ENCODE peak calls at places on chromosome 3, in six cellular contexts. One of them, this sample, is unnamed.

GRCh38 chr3:9902372-9903237 is at the start of gene IL17RE:
- DNase-seq in NCI-H460: no peak
- DNase-seq in stimulated activated CD4-positive, alpha-beta T cell treated with anti-CD3 and anti-CD28 coated beads, Interleukin-15, amount 100 ng/mL, for 1 hour: no peak
- DNase-seq in foreskin fibroblast: peak
- DNase-seq in NCI-H2107: no peak
- DNase-seq in cardiac muscle cell: no peak
- DNase-seq in this sample: no peak

GRCh38 chr3:139491027-139491700 is 14.8 kb upstream of the RBP2 start:
- DNase-seq in NCI-H460: no peak
- DNase-seq in stimulated activated CD4-positive, alpha-beta T cell treated with anti-CD3 and anti-CD28 coated beads, Interleukin-15, amount 100 ng/mL, for 1 hour: no peak
- DNase-seq in foreskin fibroblast: no peak
- DNase-seq in NCI-H2107: peak
- DNase-seq in cardiac muscle cell: no peak
- DNase-seq in this sample: no peak

GRCh38 chr3:50164056-50164455 is 8.9 kb downstream of the SEMA3F start:
- DNase-seq in NCI-H460: no peak
- DNase-seq in stimulated activated CD4-positive, alpha-beta T cell treated with anti-CD3 and anti-CD28 coated beads, Interleukin-15, amount 100 ng/mL, for 1 hour: no peak
- DNase-seq in foreskin fibroblast: peak
- DNase-seq in NCI-H2107: no peak
- DNase-seq in cardiac muscle cell: no peak
- DNase-seq in this sample: peak

GRCh38 chr3:185409957-185410356 is 47.0 kb downstream of the MAP3K13 start:
- DNase-seq in NCI-H460: no peak
- DNase-seq in stimulated activated CD4-positive, alpha-beta T cell treated with anti-CD3 and anti-CD28 coated beads, Interleukin-15, amount 100 ng/mL, for 1 hour: no peak
- DNase-seq in foreskin fibroblast: no peak
- DNase-seq in NCI-H2107: no peak
- DNase-seq in cardiac muscle cell: no peak
- DNase-seq in this sample: no peak

GRCh38 chr3:172268896-172269295 is 179.4 kb downstream of the GHSR start:
- DNase-seq in NCI-H460: no peak
- DNase-seq in stimulated activated CD4-positive, alpha-beta T cell treated with anti-CD3 and anti-CD28 coated beads, Interleukin-15, amount 100 ng/mL, for 1 hour: no peak
- DNase-seq in foreskin fibroblast: no peak
- DNase-seq in NCI-H2107: no peak
- DNase-seq in cardiac muscle cell: no peak
- DNase-seq in this sample: no peak

GRCh38 chr3:177781686-177782161 is 584.4 kb upstream of the TBL1XR1 start:
- DNase-seq in NCI-H460: no peak
- DNase-seq in stimulated activated CD4-positive, alpha-beta T cell treated with anti-CD3 and anti-CD28 coated beads, Interleukin-15, amount 100 ng/mL, for 1 hour: no peak
- DNase-seq in foreskin fibroblast: peak
- DNase-seq in NCI-H2107: no peak
- DNase-seq in cardiac muscle cell: peak
- DNase-seq in this sample: peak

GRCh38 chr3:55523471-55523870 is 36.4 kb upstream of the WNT5A start:
- DNase-seq in NCI-H460: no peak
- DNase-seq in stimulated activated CD4-positive, alpha-beta T cell treated with anti-CD3 and anti-CD28 coated beads, Interleukin-15, amount 100 ng/mL, for 1 hour: no peak
- DNase-seq in foreskin fibroblast: no peak
- DNase-seq in NCI-H2107: no peak
- DNase-seq in cardiac muscle cell: no peak
- DNase-seq in this sample: no peak

GRCh38 chr3:149600619-149601018 is 57.2 kb downstream of the WWTR1 start:
- DNase-seq in NCI-H460: no peak
- DNase-seq in stimulated activated CD4-positive, alpha-beta T cell treated with anti-CD3 and anti-CD28 coated beads, Interleukin-15, amount 100 ng/mL, for 1 hour: no peak
- DNase-seq in foreskin fibroblast: no peak
- DNase-seq in NCI-H2107: no peak
- DNase-seq in cardiac muscle cell: no peak
- DNase-seq in this sample: no peak

GRCh38 chr3:38565339-38566214 is 69.4 kb downstream of the EXOG start:
- DNase-seq in NCI-H460: no peak
- DNase-seq in stimulated activated CD4-positive, alpha-beta T cell treated with anti-CD3 and anti-CD28 coated beads, Interleukin-15, amount 100 ng/mL, for 1 hour: no peak
- DNase-seq in foreskin fibroblast: no peak
- DNase-seq in NCI-H2107: no peak
- DNase-seq in cardiac muscle cell: no peak
- DNase-seq in this sample: no peak

GRCh38 chr3:169661567-169662214 is 1.8 kb downstream of the MECOM start:
- DNase-seq in NCI-H460: no peak
- DNase-seq in stimulated activated CD4-positive, alpha-beta T cell treated with anti-CD3 and anti-CD28 coated beads, Interleukin-15, amount 100 ng/mL, for 1 hour: no peak
- DNase-seq in foreskin fibroblast: peak
- DNase-seq in NCI-H2107: peak
- DNase-seq in cardiac muscle cell: peak
- DNase-seq in this sample: no peak

GRCh38 chr3:46489875-46490274 is 7.9 kb upstream of the RTP3 start:
- DNase-seq in NCI-H460: no peak
- DNase-seq in stimulated activated CD4-positive, alpha-beta T cell treated with anti-CD3 and anti-CD28 coated beads, Interleukin-15, amount 100 ng/mL, for 1 hour: no peak
- DNase-seq in foreskin fibroblast: peak
- DNase-seq in NCI-H2107: no peak
- DNase-seq in cardiac muscle cell: no peak
- DNase-seq in this sample: no peak

GRCh38 chr3:43870844-43871626 is 180.3 kb downstream of the ABHD5 start:
- DNase-seq in NCI-H460: no peak
- DNase-seq in stimulated activated CD4-positive, alpha-beta T cell treated with anti-CD3 and anti-CD28 coated beads, Interleukin-15, amount 100 ng/mL, for 1 hour: no peak
- DNase-seq in foreskin fibroblast: no peak
- DNase-seq in NCI-H2107: no peak
- DNase-seq in cardiac muscle cell: no peak
- DNase-seq in this sample: no peak

GRCh38 chr3:120498947-120499346 is 48.2 kb upstream of the FSTL1 start:
- DNase-seq in NCI-H460: peak
- DNase-seq in stimulated activated CD4-positive, alpha-beta T cell treated with anti-CD3 and anti-CD28 coated beads, Interleukin-15, amount 100 ng/mL, for 1 hour: no peak
- DNase-seq in foreskin fibroblast: peak
- DNase-seq in NCI-H2107: no peak
- DNase-seq in cardiac muscle cell: peak
- DNase-seq in this sample: peak

GRCh38 chr3:6560259-6560658 is 300.7 kb upstream of the GRM7 start:
- DNase-seq in NCI-H460: no peak
- DNase-seq in stimulated activated CD4-positive, alpha-beta T cell treated with anti-CD3 and anti-CD28 coated beads, Interleukin-15, amount 100 ng/mL, for 1 hour: no peak
- DNase-seq in foreskin fibroblast: no peak
- DNase-seq in NCI-H2107: no peak
- DNase-seq in cardiac muscle cell: no peak
- DNase-seq in this sample: no peak

GRCh38 chr3:141454906-141455602 is 31.8 kb upstream of the RASA2 start:
- DNase-seq in NCI-H460: peak
- DNase-seq in stimulated activated CD4-positive, alpha-beta T cell treated with anti-CD3 and anti-CD28 coated beads, Interleukin-15, amount 100 ng/mL, for 1 hour: no peak
- DNase-seq in foreskin fibroblast: peak
- DNase-seq in NCI-H2107: peak
- DNase-seq in cardiac muscle cell: peak
- DNase-seq in this sample: no peak

GRCh38 chr3:98513136-98513535 is 9.6 kb downstream of the CLDND1 start:
- DNase-seq in NCI-H460: no peak
- DNase-seq in stimulated activated CD4-positive, alpha-beta T cell treated with anti-CD3 and anti-CD28 coated beads, Interleukin-15, amount 100 ng/mL, for 1 hour: no peak
- DNase-seq in foreskin fibroblast: peak
- DNase-seq in NCI-H2107: no peak
- DNase-seq in cardiac muscle cell: no peak
- DNase-seq in this sample: no peak

GRCh38 chr3:138600341-138600740 is 6.3 kb upstream of the CEP70 start:
- DNase-seq in NCI-H460: no peak
- DNase-seq in stimulated activated CD4-positive, alpha-beta T cell treated with anti-CD3 and anti-CD28 coated beads, Interleukin-15, amount 100 ng/mL, for 1 hour: no peak
- DNase-seq in foreskin fibroblast: peak
- DNase-seq in NCI-H2107: no peak
- DNase-seq in cardiac muscle cell: no peak
- DNase-seq in this sample: no peak

GRCh38 chr3:126955004-126955790 is 27.7 kb upstream of the PLXNA1 start:
- DNase-seq in NCI-H460: no peak
- DNase-seq in stimulated activated CD4-positive, alpha-beta T cell treated with anti-CD3 and anti-CD28 coated beads, Interleukin-15, amount 100 ng/mL, for 1 hour: no peak
- DNase-seq in foreskin fibroblast: no peak
- DNase-seq in NCI-H2107: no peak
- DNase-seq in cardiac muscle cell: no peak
- DNase-seq in this sample: no peak

GRCh38 chr3:149443545-149443912 is 31.0 kb upstream of the TM4SF4 start:
- DNase-seq in NCI-H460: no peak
- DNase-seq in stimulated activated CD4-positive, alpha-beta T cell treated with anti-CD3 and anti-CD28 coated beads, Interleukin-15, amount 100 ng/mL, for 1 hour: no peak
- DNase-seq in foreskin fibroblast: no peak
- DNase-seq in NCI-H2107: no peak
- DNase-seq in cardiac muscle cell: no peak
- DNase-seq in this sample: no peak

GRCh38 chr3:43364494-43364893 is 78.2 kb downstream of the SNRK start:
- DNase-seq in NCI-H460: no peak
- DNase-seq in stimulated activated CD4-positive, alpha-beta T cell treated with anti-CD3 and anti-CD28 coated beads, Interleukin-15, amount 100 ng/mL, for 1 hour: no peak
- DNase-seq in foreskin fibroblast: no peak
- DNase-seq in NCI-H2107: no peak
- DNase-seq in cardiac muscle cell: no peak
- DNase-seq in this sample: no peak

GRCh38 chr3:43217633-43218032 is 68.7 kb upstream of the SNRK start:
- DNase-seq in NCI-H460: no peak
- DNase-seq in stimulated activated CD4-positive, alpha-beta T cell treated with anti-CD3 and anti-CD28 coated beads, Interleukin-15, amount 100 ng/mL, for 1 hour: no peak
- DNase-seq in foreskin fibroblast: peak
- DNase-seq in NCI-H2107: no peak
- DNase-seq in cardiac muscle cell: no peak
- DNase-seq in this sample: no peak

GRCh38 chr3:73813291-73813977 is 188.7 kb upstream of the PDZRN3 start:
- DNase-seq in NCI-H460: no peak
- DNase-seq in stimulated activated CD4-positive, alpha-beta T cell treated with anti-CD3 and anti-CD28 coated beads, Interleukin-15, amount 100 ng/mL, for 1 hour: no peak
- DNase-seq in foreskin fibroblast: peak
- DNase-seq in NCI-H2107: no peak
- DNase-seq in cardiac muscle cell: no peak
- DNase-seq in this sample: no peak

GRCh38 chr3:69294014-69294771 is 91.7 kb downstream of the FRMD4B start:
- DNase-seq in NCI-H460: no peak
- DNase-seq in stimulated activated CD4-positive, alpha-beta T cell treated with anti-CD3 and anti-CD28 coated beads, Interleukin-15, amount 100 ng/mL, for 1 hour: no peak
- DNase-seq in foreskin fibroblast: peak
- DNase-seq in NCI-H2107: no peak
- DNase-seq in cardiac muscle cell: peak
- DNase-seq in this sample: no peak

GRCh38 chr3:55742027-55742710 is 255.1 kb upstream of the WNT5A start:
- DNase-seq in NCI-H460: no peak
- DNase-seq in stimulated activated CD4-positive, alpha-beta T cell treated with anti-CD3 and anti-CD28 coated beads, Interleukin-15, amount 100 ng/mL, for 1 hour: no peak
- DNase-seq in foreskin fibroblast: peak
- DNase-seq in NCI-H2107: no peak
- DNase-seq in cardiac muscle cell: no peak
- DNase-seq in this sample: no peak

GRCh38 chr3:16286161-16286560 is 21.1 kb downstream of the OXNAD1 start:
- DNase-seq in NCI-H460: no peak
- DNase-seq in stimulated activated CD4-positive, alpha-beta T cell treated with anti-CD3 and anti-CD28 coated beads, Interleukin-15, amount 100 ng/mL, for 1 hour: peak
- DNase-seq in foreskin fibroblast: no peak
- DNase-seq in NCI-H2107: no peak
- DNase-seq in cardiac muscle cell: no peak
- DNase-seq in this sample: no peak

GRCh38 chr3:42300013-42300412 is 34.0 kb upstream of the CCK start:
- DNase-seq in NCI-H460: peak
- DNase-seq in stimulated activated CD4-positive, alpha-beta T cell treated with anti-CD3 and anti-CD28 coated beads, Interleukin-15, amount 100 ng/mL, for 1 hour: no peak
- DNase-seq in foreskin fibroblast: peak
- DNase-seq in NCI-H2107: peak
- DNase-seq in cardiac muscle cell: peak
- DNase-seq in this sample: peak

GRCh38 chr3:179323197-179323901 is 518 bp downstream of the ZNF639 start:
- DNase-seq in NCI-H460: peak
- DNase-seq in stimulated activated CD4-positive, alpha-beta T cell treated with anti-CD3 and anti-CD28 coated beads, Interleukin-15, amount 100 ng/mL, for 1 hour: peak
- DNase-seq in foreskin fibroblast: peak
- DNase-seq in NCI-H2107: peak
- DNase-seq in cardiac muscle cell: peak
- DNase-seq in this sample: peak

GRCh38 chr3:112693186-112693585 is 52.2 kb upstream of the CCDC80 start:
- DNase-seq in NCI-H460: no peak
- DNase-seq in stimulated activated CD4-positive, alpha-beta T cell treated with anti-CD3 and anti-CD28 coated beads, Interleukin-15, amount 100 ng/mL, for 1 hour: no peak
- DNase-seq in foreskin fibroblast: no peak
- DNase-seq in NCI-H2107: no peak
- DNase-seq in cardiac muscle cell: no peak
- DNase-seq in this sample: no peak

GRCh38 chr3:30611613-30612421 is 5.4 kb downstream of the TGFBR2 start:
- DNase-seq in NCI-H460: no peak
- DNase-seq in stimulated activated CD4-positive, alpha-beta T cell treated with anti-CD3 and anti-CD28 coated beads, Interleukin-15, amount 100 ng/mL, for 1 hour: no peak
- DNase-seq in foreskin fibroblast: peak
- DNase-seq in NCI-H2107: no peak
- DNase-seq in cardiac muscle cell: no peak
- DNase-seq in this sample: no peak

GRCh38 chr3:191372122-191372521 is 41.8 kb upstream of the UTS2B start:
- DNase-seq in NCI-H460: no peak
- DNase-seq in stimulated activated CD4-positive, alpha-beta T cell treated with anti-CD3 and anti-CD28 coated beads, Interleukin-15, amount 100 ng/mL, for 1 hour: no peak
- DNase-seq in foreskin fibroblast: no peak
- DNase-seq in NCI-H2107: no peak
- DNase-seq in cardiac muscle cell: no peak
- DNase-seq in this sample: no peak